ENCODE peak calls at places on chromosomes 7 and 10, in four cellular contexts. V is A549, P is lower leg skin, R is heart left ventricle. N is an unnamed sample.

GRCh38 chr10:43227911-43228782 is 38.7 kb downstream of the RASGEF1A start:
- DNase-seq in P (peak; percentile 76), R (peak; percentile 18), V (no peak), N (peak; percentile 74)

GRCh38 chr7:91151916-91152315 is 112.3 kb upstream of the FZD1 start:
- DNase-seq in V (no peak), R (no peak), P (no peak), N (no peak)

GRCh38 chr10:75653761-75654160 is 222.3 kb downstream of the LRMDA start:
- DNase-seq in R (no peak), V (no peak), P (no peak), N (no peak)

GRCh38 chr7:156065400-156065799 is 253.1 kb upstream of the SHH start:
- DNase-seq in P (no peak), R (no peak), V (no peak), N (no peak)

GRCh38 chr10:100504101-100504500 is 15.6 kb downstream of the SEC31B start:
- DNase-seq in R (no peak), P (no peak), V (no peak), N (no peak)

GRCh38 chr7:21893401-21893800 is 52.3 kb downstream of the CDCA7L start:
- DNase-seq in P (no peak), V (no peak), R (no peak), N (no peak)

GRCh38 chr10:95388539-95388938 is 97.7 kb upstream of the PDLIM1 start:
- DNase-seq in P (no peak), V (no peak), R (no peak), N (no peak)

GRCh38 chr7:75575488-75576112 is 83.5 kb downstream of the SPDYE5 start:
- DNase-seq in V (no peak), R (no peak), P (no peak), N (no peak)

GRCh38 chr7:79980376-79980775 is 154.3 kb upstream of the GNAI1 start:
- DNase-seq in P (no peak), V (no peak), R (no peak), N (no peak)

GRCh38 chr10:71766717-71767419 is 6.5 kb downstream of the VSIR start:
- DNase-seq in P (peak; percentile 95), V (peak; percentile 85), R (peak; percentile 91), N (peak; percentile 92)

GRCh38 chr10:35639651-35640311 is 2.3 kb downstream of the FZD8 start:
- DNase-seq in V (no peak), P (peak; percentile 87), R (no peak), N (peak; percentile 79)

GRCh38 chr10:131829156-131829930 is 71.5 kb upstream of the PPP2R2D start:
- DNase-seq in R (peak; percentile 4), P (no peak), V (no peak), N (peak; percentile 58)

DNA sequence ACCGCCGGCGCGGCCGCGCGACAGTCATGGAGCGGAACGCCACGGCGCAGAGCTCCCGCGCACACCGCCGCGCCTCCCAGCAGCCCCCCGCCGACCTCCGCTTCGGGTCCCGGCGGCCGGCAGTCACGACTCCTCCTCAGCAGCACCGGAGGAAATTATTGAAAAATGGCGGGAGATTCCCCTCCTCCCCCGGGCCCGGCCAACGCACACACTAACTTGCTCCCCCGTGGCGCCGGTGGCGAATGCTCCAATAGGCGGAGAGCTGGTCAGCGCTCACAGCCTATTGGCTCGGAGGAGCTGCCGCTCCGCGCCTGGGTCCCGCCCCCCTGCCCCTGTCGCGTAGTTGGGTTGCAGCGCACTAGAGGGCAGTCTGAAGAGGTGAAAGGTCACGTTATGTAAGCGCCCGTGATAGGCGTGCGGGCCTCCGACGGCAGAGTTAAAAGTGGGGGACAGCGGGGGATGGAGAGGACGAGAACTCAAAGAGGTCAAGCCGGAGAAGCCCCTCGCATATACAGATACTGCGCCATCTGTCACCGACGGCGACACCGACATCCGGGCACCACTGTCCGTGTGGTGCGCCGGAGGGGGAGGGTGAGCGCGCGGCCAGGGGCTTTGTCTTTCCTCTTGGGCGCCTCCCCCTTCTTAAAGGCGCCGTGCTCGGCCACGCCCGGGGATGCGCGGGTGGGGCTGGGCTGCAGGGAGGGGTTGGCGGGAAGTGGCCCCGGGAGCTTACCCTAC is at the start of gene BAZ1B:
- DNase-seq in V (peak; percentile 98), R (peak; percentile 99), P (peak; percentile 99), N (peak; percentile 98)
- TF ChIP-seq POLR2A in V (peak; percentile 38), R (peak; percentile 75), P (peak; percentile 28), N (no peak)

DNA sequence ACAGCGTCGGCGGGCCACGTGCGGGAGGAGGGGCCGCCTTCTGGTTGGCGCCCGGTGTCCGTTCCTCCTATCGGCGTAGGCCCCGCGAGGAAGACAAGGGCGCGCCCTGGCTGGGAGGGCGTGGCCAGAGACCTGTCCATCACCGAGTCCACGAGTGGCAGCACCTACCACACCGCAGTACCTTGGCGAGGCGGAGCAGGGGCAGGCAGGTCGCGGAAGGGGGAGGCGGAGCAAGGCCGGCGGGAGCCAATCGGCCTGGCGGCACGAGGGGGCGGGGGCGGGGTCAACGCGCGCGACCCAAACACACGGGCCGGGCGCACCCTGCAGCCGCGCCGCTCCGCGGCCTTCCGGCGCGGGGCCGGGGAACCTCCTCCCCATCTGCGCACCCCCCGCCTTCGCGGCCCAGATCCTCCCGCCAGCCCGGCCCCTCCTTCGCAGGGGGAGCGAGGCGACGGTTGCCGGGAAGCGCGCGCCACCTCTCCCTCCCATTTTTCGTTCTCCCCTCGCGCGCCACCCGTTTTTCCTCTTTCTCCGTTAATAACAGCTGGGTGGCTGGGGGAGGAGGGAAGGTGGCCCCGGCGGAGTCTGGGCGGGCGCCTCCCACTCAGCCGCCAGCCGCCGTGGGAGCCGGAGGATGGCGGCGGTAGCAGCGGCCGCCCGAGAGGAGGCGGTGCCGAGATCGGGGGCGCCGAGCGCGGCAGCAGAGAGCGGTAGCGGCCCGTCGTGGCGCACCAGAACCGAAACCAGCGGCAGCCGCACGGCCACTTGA is at the start of gene ZNRF2:
- DNase-seq in P (peak; percentile 100), V (peak; percentile 95), R (peak; percentile 100), N (peak; percentile 100)
- TF ChIP-seq POLR2A in P (peak; percentile 34), V (peak; percentile 52), R (peak; percentile 79), N (peak; percentile 64)

GRCh38 chr10:12068467-12069269 is at the start of gene DHTKD1:
- DNase-seq in V (peak; percentile 99), P (peak; percentile 100), R (peak; percentile 99), N (peak; percentile 100)
- TF ChIP-seq POLR2A in V (peak; percentile 56), P (no peak), R (peak; percentile 73), N (peak; percentile 39)

DNA sequence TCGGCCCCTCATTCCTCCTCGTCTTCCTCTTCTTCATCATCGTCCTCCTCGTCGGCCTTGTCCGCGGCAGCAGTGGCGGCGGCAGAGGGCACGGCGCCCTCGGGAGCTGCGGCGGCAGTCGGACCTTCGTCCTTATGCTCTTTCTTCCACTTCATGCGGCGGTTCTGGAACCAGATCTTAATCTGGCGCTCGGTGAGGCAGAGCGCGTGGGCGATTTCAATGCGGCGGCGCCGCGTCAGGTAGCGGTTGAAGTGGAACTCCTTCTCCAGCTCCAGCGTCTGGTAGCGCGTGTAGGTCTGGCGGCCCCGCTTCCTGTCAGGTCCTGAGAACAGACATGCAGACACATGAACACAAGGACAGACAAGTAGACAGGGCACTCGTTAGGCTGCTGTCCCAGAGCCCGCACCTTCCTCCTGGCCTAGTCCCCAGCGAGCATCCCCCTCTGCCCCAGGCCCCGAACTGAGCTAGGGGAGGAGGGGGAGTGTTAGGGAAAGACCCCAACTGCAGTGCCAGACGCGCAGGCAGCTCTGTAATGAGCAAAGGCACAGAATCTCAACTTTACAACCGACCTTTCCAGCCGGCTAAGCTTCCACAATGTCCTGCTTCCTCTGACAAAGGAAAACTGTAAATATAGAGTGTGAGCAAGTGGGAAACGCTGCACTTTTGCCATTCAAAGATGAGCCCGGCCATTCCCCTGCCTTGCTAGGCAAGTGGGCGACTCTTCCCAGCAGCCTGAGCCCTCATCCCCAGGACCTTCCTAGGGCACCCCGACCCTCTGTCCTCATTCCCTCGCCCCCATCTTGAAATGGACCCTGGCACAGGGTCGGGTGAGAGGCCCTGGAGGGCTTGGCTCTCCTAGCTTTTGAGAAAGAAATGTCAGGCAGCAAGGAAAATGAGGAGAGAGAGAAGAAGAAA is 1.3 kb downstream of the HOXA7 start:
- DNase-seq in V (no peak), P (peak; percentile 86), R (peak; percentile 10), N (peak; percentile 74)
- TF ChIP-seq POLR2A in V (no peak), P (no peak), R (no peak), N (no peak)

GRCh38 chr10:59976909-59977308 is 70.6 kb upstream of the CCDC6 start:
- DNase-seq in V (no peak), P (no peak), R (no peak), N (no peak)
- TF ChIP-seq POLR2A in V (no peak), P (no peak), R (no peak), N (no peak)

DNA sequence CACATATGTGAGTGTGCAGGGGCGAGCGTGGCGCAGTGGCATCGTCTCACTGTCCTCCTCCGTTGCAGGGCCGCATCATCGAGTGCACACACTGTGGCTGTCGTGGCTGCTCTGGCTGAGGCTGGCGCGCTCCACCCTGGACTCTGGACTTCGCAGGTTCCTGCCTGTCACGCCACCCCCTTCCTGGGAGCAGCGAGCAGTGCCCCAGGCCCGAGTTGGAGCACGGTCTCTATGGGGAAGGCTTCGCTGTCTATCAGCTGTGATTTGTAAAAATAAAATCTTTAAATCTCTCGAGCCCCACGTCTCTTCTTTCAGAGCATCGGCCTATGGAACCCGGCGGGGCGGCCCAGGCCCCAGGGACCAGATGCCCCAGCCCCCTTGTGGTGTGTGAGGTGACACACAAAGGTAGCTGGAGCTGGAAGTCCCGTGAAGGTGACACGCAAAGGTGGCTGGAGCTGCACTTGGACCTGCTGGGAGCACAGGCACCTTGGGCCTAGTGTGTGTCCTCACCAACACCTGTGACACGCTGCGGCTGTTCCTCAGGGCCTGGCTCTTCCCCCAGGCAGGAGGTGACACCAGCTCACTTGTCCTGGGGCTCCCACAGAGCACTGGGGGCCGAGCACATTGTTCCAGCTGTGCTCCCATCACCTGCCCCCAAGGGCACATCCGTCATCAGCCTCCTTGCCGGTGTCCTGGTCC is 10.7 kb downstream of the BUD31 start:
- DNase-seq in R (no peak), V (no peak), P (no peak), N (no peak)
- TF ChIP-seq POLR2A in R (no peak), V (no peak), P (no peak), N (no peak)

DNA sequence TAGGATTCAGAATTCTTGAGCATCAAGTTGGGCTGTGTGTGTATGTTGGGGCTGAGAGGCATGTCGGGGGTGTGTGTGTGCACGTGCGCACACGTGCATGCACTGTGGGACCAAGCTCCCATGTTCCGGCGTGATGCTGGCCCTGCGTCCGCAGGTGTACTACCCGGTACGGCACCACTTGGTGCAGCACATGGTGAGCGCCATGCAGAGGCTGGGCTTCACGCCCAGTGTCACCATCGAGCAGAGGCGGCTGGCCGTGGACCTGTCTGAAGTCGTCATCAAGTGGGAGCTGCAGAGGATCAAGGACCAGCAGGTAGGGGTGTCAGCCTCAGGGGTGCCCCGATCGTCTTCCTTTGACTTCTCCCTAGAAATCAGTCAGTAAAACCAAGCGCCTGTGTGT is 77.7 kb downstream of the TRRAP start:
- DNase-seq in R (no peak), V (no peak), P (no peak), N (no peak)
- TF ChIP-seq POLR2A in R (no peak), V (no peak), P (no peak), N (no peak)

DNA sequence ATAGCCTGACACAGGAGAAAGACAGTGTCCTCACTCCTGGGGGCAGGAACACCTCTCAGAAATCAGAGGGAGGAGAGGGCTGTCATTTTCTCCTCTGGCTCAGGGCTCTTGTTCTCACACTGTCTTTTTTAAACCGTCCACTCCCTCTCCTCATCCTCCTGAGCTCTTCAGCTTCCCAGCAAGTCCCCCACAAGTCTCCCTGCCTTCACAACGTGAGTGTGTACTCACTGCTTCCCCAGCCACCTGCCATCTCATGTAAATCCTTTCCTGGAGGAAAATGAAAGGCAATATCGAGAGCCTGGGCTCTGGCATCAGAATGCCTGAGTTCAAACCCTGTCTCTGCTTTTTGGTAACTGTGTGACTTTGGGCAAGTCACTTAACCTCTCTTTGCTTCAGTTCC is 5.7 kb downstream of the LLCFC1 start:
- DNase-seq in P (peak; percentile 72), R (no peak), V (no peak), N (no peak)
- TF ChIP-seq POLR2A in P (no peak), R (no peak), V (no peak), N (no peak)

GRCh38 chr7:25854608-25855497 is 297.1 kb upstream of the NFE2L3 start:
- DNase-seq in V (peak; percentile 89), P (peak; percentile 93), R (no peak), N (no peak)
- TF ChIP-seq POLR2A in V (no peak), P (peak; percentile 56), R (no peak), N (no peak)

N was measured in spleen.